ENCODE peak calls at places on chromosomes 11 and 22, in nine cellular contexts. One of them, this sample, is unnamed.

GRCh38 chr11:27557223-27557622 is 50.7 kb upstream of the LIN7C start:
- DNase-seq in endothelial cell: no peak
- DNase-seq in osteocyte: no peak
- DNase-seq in upper lobe of right lung: no peak
- DNase-seq in dorsolateral prefrontal cortex: no peak
- DNase-seq in CD8-positive, alpha-beta T cell: no peak
- DNase-seq in fibroblast of the aortic adventitia: no peak
- DNase-seq in AG09309: no peak
- DNase-seq in psoas muscle: no peak
- DNase-seq in this sample: no peak

GRCh38 chr11:1483445-1483961 is 3.1 kb downstream of the MOB2 start:
- DNase-seq in endothelial cell: no peak
- DNase-seq in dorsolateral prefrontal cortex: no peak
- DNase-seq in fibroblast of the aortic adventitia: no peak
- DNase-seq in AG09309: no peak
- DNase-seq in psoas muscle: peak
- DNase-seq in upper lobe of right lung: peak
- DNase-seq in CD8-positive, alpha-beta T cell: no peak
- DNase-seq in osteocyte: no peak
- DNase-seq in this sample: no peak

GRCh38 chr22:43154887-43155536 is 3.7 kb downstream of the TSPO start:
- DNase-seq in dorsolateral prefrontal cortex: no peak
- DNase-seq in AG09309: no peak
- DNase-seq in endothelial cell: no peak
- DNase-seq in osteocyte: no peak
- DNase-seq in psoas muscle: peak
- DNase-seq in CD8-positive, alpha-beta T cell: no peak
- DNase-seq in upper lobe of right lung: peak
- DNase-seq in fibroblast of the aortic adventitia: no peak
- DNase-seq in this sample: no peak

GRCh38 chr11:69514771-69515170 is 33.3 kb downstream of the LINC01488 start:
- DNase-seq in upper lobe of right lung: no peak
- DNase-seq in osteocyte: no peak
- DNase-seq in fibroblast of the aortic adventitia: no peak
- DNase-seq in AG09309: no peak
- DNase-seq in endothelial cell: no peak
- DNase-seq in CD8-positive, alpha-beta T cell: no peak
- DNase-seq in psoas muscle: no peak
- DNase-seq in dorsolateral prefrontal cortex: no peak
- DNase-seq in this sample: no peak

GRCh38 chr11:58576792-58577440 is 1.3 kb upstream of the LPXN start:
- DNase-seq in endothelial cell: no peak
- DNase-seq in upper lobe of right lung: no peak
- DNase-seq in psoas muscle: no peak
- DNase-seq in dorsolateral prefrontal cortex: no peak
- DNase-seq in CD8-positive, alpha-beta T cell: no peak
- DNase-seq in AG09309: no peak
- DNase-seq in fibroblast of the aortic adventitia: peak
- DNase-seq in osteocyte: no peak
- DNase-seq in this sample: peak

GRCh38 chr22:19868773-19869471 is 14.2 kb upstream of the GNB1L start:
- DNase-seq in dorsolateral prefrontal cortex: peak
- DNase-seq in endothelial cell: peak
- DNase-seq in osteocyte: no peak
- DNase-seq in upper lobe of right lung: peak
- DNase-seq in CD8-positive, alpha-beta T cell: peak
- DNase-seq in fibroblast of the aortic adventitia: no peak
- DNase-seq in psoas muscle: peak
- DNase-seq in AG09309: no peak
- DNase-seq in this sample: no peak

GRCh38 chr11:112255075-112255739 is 5.5 kb downstream of the PLET1 start:
- DNase-seq in fibroblast of the aortic adventitia: peak
- DNase-seq in osteocyte: no peak
- DNase-seq in dorsolateral prefrontal cortex: no peak
- DNase-seq in AG09309: peak
- DNase-seq in psoas muscle: no peak
- DNase-seq in upper lobe of right lung: no peak
- DNase-seq in endothelial cell: no peak
- DNase-seq in CD8-positive, alpha-beta T cell: no peak
- DNase-seq in this sample: peak

GRCh38 chr22:41524809-41525449 is 19.3 kb downstream of the POLR3H start:
- DNase-seq in endothelial cell: no peak
- DNase-seq in AG09309: no peak
- DNase-seq in dorsolateral prefrontal cortex: no peak
- DNase-seq in fibroblast of the aortic adventitia: no peak
- DNase-seq in CD8-positive, alpha-beta T cell: peak
- DNase-seq in osteocyte: no peak
- DNase-seq in upper lobe of right lung: no peak
- DNase-seq in psoas muscle: no peak
- DNase-seq in this sample: peak

GRCh38 chr11:26987726-26988125 is 6.2 kb upstream of the FIBIN start:
- DNase-seq in psoas muscle: no peak
- DNase-seq in dorsolateral prefrontal cortex: no peak
- DNase-seq in upper lobe of right lung: no peak
- DNase-seq in fibroblast of the aortic adventitia: no peak
- DNase-seq in AG09309: no peak
- DNase-seq in osteocyte: no peak
- DNase-seq in endothelial cell: no peak
- DNase-seq in CD8-positive, alpha-beta T cell: no peak
- DNase-seq in this sample: no peak

GRCh38 chr11:19650929-19651487 is 61.6 kb upstream of the NAV2 start:
- DNase-seq in osteocyte: no peak
- DNase-seq in CD8-positive, alpha-beta T cell: no peak
- DNase-seq in AG09309: no peak
- DNase-seq in endothelial cell: no peak
- DNase-seq in upper lobe of right lung: no peak
- DNase-seq in dorsolateral prefrontal cortex: no peak
- DNase-seq in psoas muscle: no peak
- DNase-seq in fibroblast of the aortic adventitia: no peak
- DNase-seq in this sample: no peak

GRCh38 chr11:32136654-32137053 is 45.8 kb downstream of the RCN1 start:
- DNase-seq in upper lobe of right lung: no peak
- DNase-seq in AG09309: no peak
- DNase-seq in CD8-positive, alpha-beta T cell: no peak
- DNase-seq in endothelial cell: no peak
- DNase-seq in fibroblast of the aortic adventitia: peak
- DNase-seq in psoas muscle: no peak
- DNase-seq in dorsolateral prefrontal cortex: no peak
- DNase-seq in osteocyte: no peak
- DNase-seq in this sample: peak

GRCh38 chr11:65903068-65903481 is 2.9 kb upstream of the FOSL1 start:
- DNase-seq in upper lobe of right lung: no peak
- DNase-seq in osteocyte: peak
- DNase-seq in psoas muscle: no peak
- DNase-seq in endothelial cell: no peak
- DNase-seq in AG09309: no peak
- DNase-seq in dorsolateral prefrontal cortex: no peak
- DNase-seq in fibroblast of the aortic adventitia: peak
- DNase-seq in CD8-positive, alpha-beta T cell: no peak
- DNase-seq in this sample: peak

GRCh38 chr11:60858236-60858635 is 2.5 kb upstream of the PTGDR2 start:
- DNase-seq in endothelial cell: no peak
- DNase-seq in osteocyte: no peak
- DNase-seq in upper lobe of right lung: no peak
- DNase-seq in fibroblast of the aortic adventitia: no peak
- DNase-seq in AG09309: no peak
- DNase-seq in psoas muscle: peak
- DNase-seq in CD8-positive, alpha-beta T cell: no peak
- DNase-seq in dorsolateral prefrontal cortex: no peak
- DNase-seq in this sample: no peak

GRCh38 chr11:1832181-1832988 is 2.4 kb upstream of the SYT8 start:
- DNase-seq in upper lobe of right lung: peak
- DNase-seq in osteocyte: no peak
- DNase-seq in fibroblast of the aortic adventitia: peak
- DNase-seq in dorsolateral prefrontal cortex: peak
- DNase-seq in psoas muscle: peak
- DNase-seq in AG09309: no peak
- DNase-seq in CD8-positive, alpha-beta T cell: peak
- DNase-seq in endothelial cell: peak
- DNase-seq in this sample: no peak

GRCh38 chr11:61609000-61609969 is 28.4 kb upstream of the SYT7 start:
- DNase-seq in psoas muscle: no peak
- DNase-seq in fibroblast of the aortic adventitia: no peak
- DNase-seq in osteocyte: no peak
- DNase-seq in upper lobe of right lung: no peak
- DNase-seq in endothelial cell: no peak
- DNase-seq in AG09309: no peak
- DNase-seq in dorsolateral prefrontal cortex: no peak
- DNase-seq in CD8-positive, alpha-beta T cell: no peak
- DNase-seq in this sample: no peak

GRCh38 chr11:83115992-83116641 is 40.8 kb upstream of the PCF11 start:
- DNase-seq in osteocyte: no peak
- DNase-seq in endothelial cell: no peak
- DNase-seq in psoas muscle: no peak
- DNase-seq in upper lobe of right lung: no peak
- DNase-seq in CD8-positive, alpha-beta T cell: no peak
- DNase-seq in AG09309: no peak
- DNase-seq in dorsolateral prefrontal cortex: no peak
- DNase-seq in fibroblast of the aortic adventitia: no peak
- DNase-seq in this sample: no peak

GRCh38 chr22:38824587-38824986 is 19.2 kb downstream of the NPTXR start:
- DNase-seq in fibroblast of the aortic adventitia: peak
- DNase-seq in osteocyte: peak
- DNase-seq in upper lobe of right lung: no peak
- DNase-seq in CD8-positive, alpha-beta T cell: peak
- DNase-seq in dorsolateral prefrontal cortex: peak
- DNase-seq in AG09309: no peak
- DNase-seq in endothelial cell: peak
- DNase-seq in psoas muscle: no peak
- DNase-seq in this sample: peak
- TF ChIP-seq CTCF in fibroblast of the aortic adventitia: peak
- TF ChIP-seq CTCF in osteocyte: peak
- TF ChIP-seq CTCF in upper lobe of right lung: peak
- TF ChIP-seq CTCF in CD8-positive, alpha-beta T cell: no peak
- TF ChIP-seq CTCF in dorsolateral prefrontal cortex: peak
- TF ChIP-seq CTCF in AG09309: peak
- TF ChIP-seq CTCF in endothelial cell: peak
- TF ChIP-seq CTCF in psoas muscle: no peak
- TF ChIP-seq CTCF in this sample: peak

DNA sequence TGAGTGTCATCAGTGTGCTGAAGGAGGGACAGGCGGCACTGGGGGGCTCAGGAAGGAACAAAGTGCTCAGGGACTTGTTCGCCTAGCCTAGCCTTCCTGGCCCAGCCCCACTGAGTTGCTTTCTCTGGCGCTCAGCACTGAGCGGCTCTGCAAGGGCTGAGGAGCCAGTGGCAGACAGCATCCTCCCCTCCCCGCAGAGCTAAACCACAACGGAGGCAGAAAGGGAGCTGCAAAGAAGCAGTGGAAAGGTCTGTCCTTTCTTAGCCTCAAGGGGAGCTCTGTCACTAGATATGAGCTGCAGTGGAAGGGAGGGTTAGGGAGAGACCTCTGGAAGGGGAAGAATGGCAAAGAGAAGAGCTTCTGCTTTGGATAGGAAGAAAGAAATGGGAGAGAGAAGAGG is 89.7 kb upstream of the PHOX2A start:
- DNase-seq in psoas muscle: no peak
- DNase-seq in endothelial cell: peak
- DNase-seq in dorsolateral prefrontal cortex: no peak
- DNase-seq in AG09309: no peak
- DNase-seq in fibroblast of the aortic adventitia: peak
- DNase-seq in CD8-positive, alpha-beta T cell: peak
- DNase-seq in osteocyte: no peak
- DNase-seq in upper lobe of right lung: no peak
- DNase-seq in this sample: no peak
- TF ChIP-seq CTCF in psoas muscle: no peak
- TF ChIP-seq CTCF in endothelial cell: no peak
- TF ChIP-seq CTCF in dorsolateral prefrontal cortex: no peak
- TF ChIP-seq CTCF in AG09309: peak
- TF ChIP-seq CTCF in fibroblast of the aortic adventitia: no peak
- TF ChIP-seq CTCF in CD8-positive, alpha-beta T cell: no peak
- TF ChIP-seq CTCF in osteocyte: no peak
- TF ChIP-seq CTCF in upper lobe of right lung: no peak
- TF ChIP-seq CTCF in this sample: no peak

DNA sequence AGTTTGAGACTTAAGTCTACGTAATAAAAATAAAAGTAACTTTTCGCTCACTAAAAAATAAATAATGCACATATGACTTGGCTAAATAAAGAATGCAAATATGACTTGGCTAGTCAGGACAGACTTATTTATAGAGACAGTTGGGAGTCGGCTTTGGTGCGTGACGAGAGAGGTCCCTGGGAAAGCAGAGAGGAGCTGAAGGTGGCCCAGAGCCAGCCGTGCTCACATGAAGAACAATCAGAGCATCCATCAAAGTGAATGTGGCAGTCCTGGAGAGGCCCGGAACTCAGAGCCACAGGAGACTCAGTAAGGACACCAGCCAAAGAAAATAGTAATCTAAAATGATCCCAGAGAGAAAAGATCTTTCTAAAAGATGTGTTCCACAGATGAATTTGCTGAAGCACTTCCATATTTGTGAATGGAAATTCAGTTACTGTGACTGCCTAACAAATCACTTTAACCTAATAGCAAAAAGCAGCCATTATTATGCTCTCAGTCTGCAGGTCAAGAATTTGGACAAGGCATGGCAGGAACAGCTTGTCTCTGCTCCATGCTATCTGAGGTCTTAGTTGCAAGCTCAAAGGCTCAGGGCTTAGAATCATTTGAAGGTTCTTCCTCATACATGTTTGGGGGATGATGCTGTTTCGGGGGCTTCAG is 34.8 kb downstream of the CWC15 start:
- DNase-seq in fibroblast of the aortic adventitia: peak
- DNase-seq in endothelial cell: no peak
- DNase-seq in CD8-positive, alpha-beta T cell: no peak
- DNase-seq in AG09309: peak
- DNase-seq in osteocyte: peak
- DNase-seq in upper lobe of right lung: no peak
- DNase-seq in dorsolateral prefrontal cortex: peak
- DNase-seq in psoas muscle: peak
- DNase-seq in this sample: peak
- TF ChIP-seq CTCF in fibroblast of the aortic adventitia: no peak
- TF ChIP-seq CTCF in endothelial cell: no peak
- TF ChIP-seq CTCF in CD8-positive, alpha-beta T cell: no peak
- TF ChIP-seq CTCF in AG09309: no peak
- TF ChIP-seq CTCF in osteocyte: no peak
- TF ChIP-seq CTCF in upper lobe of right lung: no peak
- TF ChIP-seq CTCF in dorsolateral prefrontal cortex: no peak
- TF ChIP-seq CTCF in psoas muscle: no peak
- TF ChIP-seq CTCF in this sample: no peak

GRCh38 chr11:46537121-46537520 is 56.7 kb downstream of the AMBRA1 start:
- DNase-seq in osteocyte: no peak
- DNase-seq in upper lobe of right lung: no peak
- DNase-seq in fibroblast of the aortic adventitia: peak
- DNase-seq in psoas muscle: no peak
- DNase-seq in CD8-positive, alpha-beta T cell: no peak
- DNase-seq in dorsolateral prefrontal cortex: no peak
- DNase-seq in endothelial cell: no peak
- DNase-seq in AG09309: no peak
- DNase-seq in this sample: no peak
- TF ChIP-seq CTCF in osteocyte: peak
- TF ChIP-seq CTCF in upper lobe of right lung: no peak
- TF ChIP-seq CTCF in fibroblast of the aortic adventitia: peak
- TF ChIP-seq CTCF in psoas muscle: no peak
- TF ChIP-seq CTCF in CD8-positive, alpha-beta T cell: no peak
- TF ChIP-seq CTCF in dorsolateral prefrontal cortex: peak
- TF ChIP-seq CTCF in endothelial cell: no peak
- TF ChIP-seq CTCF in AG09309: peak
- TF ChIP-seq CTCF in this sample: peak

This sample was measured in fibroblast of mammary gland.